ENCODE peak calls at places on chromosomes 1 and 21, in nine cellular contexts. One of them, this sample, is unnamed.

GRCh38 chr1:94110946-94111740 is 9.8 kb downstream of the ABCA4 start:
- DNase-seq in breast epithelium: no peak
- DNase-seq in cardiac muscle cell: no peak
- DNase-seq in H1: no peak
- DNase-seq in pancreas: no peak
- DNase-seq in thoracic aorta: no peak
- DNase-seq in AG04449: no peak
- DNase-seq in cardiac fibroblast: no peak
- DNase-seq in RWPE1: no peak
- DNase-seq in this sample: no peak

GRCh38 chr1:157089789-157090188 is 9.8 kb downstream of the ETV3L start:
- DNase-seq in cardiac muscle cell: no peak
- DNase-seq in thoracic aorta: no peak
- DNase-seq in RWPE1: no peak
- DNase-seq in AG04449: no peak
- DNase-seq in cardiac fibroblast: no peak
- DNase-seq in H1: no peak
- DNase-seq in pancreas: no peak
- DNase-seq in breast epithelium: no peak
- DNase-seq in this sample: no peak

GRCh38 chr1:48006318-48006717 is 9.1 kb upstream of the TRABD2B start:
- DNase-seq in breast epithelium: no peak
- DNase-seq in RWPE1: no peak
- DNase-seq in H1: no peak
- DNase-seq in AG04449: no peak
- DNase-seq in thoracic aorta: no peak
- DNase-seq in pancreas: no peak
- DNase-seq in cardiac muscle cell: peak
- DNase-seq in cardiac fibroblast: no peak
- DNase-seq in this sample: no peak

GRCh38 chr1:216346521-216346920 is 76.7 kb downstream of the USH2A start:
- DNase-seq in cardiac fibroblast: no peak
- DNase-seq in AG04449: no peak
- DNase-seq in RWPE1: no peak
- DNase-seq in cardiac muscle cell: no peak
- DNase-seq in breast epithelium: no peak
- DNase-seq in pancreas: no peak
- DNase-seq in H1: no peak
- DNase-seq in thoracic aorta: no peak
- DNase-seq in this sample: no peak

GRCh38 chr1:26972390-26972789 is 12.1 kb upstream of the KDF1 start:
- DNase-seq in cardiac fibroblast: no peak
- DNase-seq in H1: no peak
- DNase-seq in pancreas: no peak
- DNase-seq in thoracic aorta: no peak
- DNase-seq in RWPE1: no peak
- DNase-seq in AG04449: no peak
- DNase-seq in breast epithelium: no peak
- DNase-seq in cardiac muscle cell: no peak
- DNase-seq in this sample: no peak

GRCh38 chr21:8993943-8994639 is 1527.3 kb upstream of the TPTE start:
- DNase-seq in thoracic aorta: no peak
- DNase-seq in cardiac muscle cell: no peak
- DNase-seq in pancreas: no peak
- DNase-seq in H1: no peak
- DNase-seq in cardiac fibroblast: no peak
- DNase-seq in RWPE1: no peak
- DNase-seq in AG04449: no peak
- DNase-seq in breast epithelium: no peak
- DNase-seq in this sample: no peak

GRCh38 chr21:45949928-45950739 is 31.4 kb upstream of the COL6A1 start:
- DNase-seq in H1: no peak
- DNase-seq in AG04449: no peak
- DNase-seq in breast epithelium: no peak
- DNase-seq in thoracic aorta: no peak
- DNase-seq in pancreas: no peak
- DNase-seq in RWPE1: peak
- DNase-seq in cardiac muscle cell: no peak
- DNase-seq in cardiac fibroblast: no peak
- DNase-seq in this sample: no peak

GRCh38 chr1:156691665-156692408 is 13.5 kb downstream of the CRABP2 start:
- DNase-seq in H1: peak
- DNase-seq in AG04449: no peak
- DNase-seq in cardiac muscle cell: no peak
- DNase-seq in RWPE1: peak
- DNase-seq in pancreas: no peak
- DNase-seq in breast epithelium: no peak
- DNase-seq in thoracic aorta: no peak
- DNase-seq in cardiac fibroblast: no peak
- DNase-seq in this sample: no peak

GRCh38 chr1:237394263-237394662 is 352.3 kb downstream of the RYR2 start:
- DNase-seq in thoracic aorta: no peak
- DNase-seq in AG04449: no peak
- DNase-seq in cardiac muscle cell: no peak
- DNase-seq in RWPE1: peak
- DNase-seq in pancreas: no peak
- DNase-seq in H1: no peak
- DNase-seq in cardiac fibroblast: no peak
- DNase-seq in breast epithelium: no peak
- DNase-seq in this sample: no peak

GRCh38 chr1:114986286-114986685 is 43.3 kb upstream of the TSHB start:
- DNase-seq in AG04449: no peak
- DNase-seq in H1: no peak
- DNase-seq in cardiac muscle cell: no peak
- DNase-seq in breast epithelium: no peak
- DNase-seq in RWPE1: no peak
- DNase-seq in thoracic aorta: no peak
- DNase-seq in cardiac fibroblast: peak
- DNase-seq in pancreas: no peak
- DNase-seq in this sample: no peak

DNA sequence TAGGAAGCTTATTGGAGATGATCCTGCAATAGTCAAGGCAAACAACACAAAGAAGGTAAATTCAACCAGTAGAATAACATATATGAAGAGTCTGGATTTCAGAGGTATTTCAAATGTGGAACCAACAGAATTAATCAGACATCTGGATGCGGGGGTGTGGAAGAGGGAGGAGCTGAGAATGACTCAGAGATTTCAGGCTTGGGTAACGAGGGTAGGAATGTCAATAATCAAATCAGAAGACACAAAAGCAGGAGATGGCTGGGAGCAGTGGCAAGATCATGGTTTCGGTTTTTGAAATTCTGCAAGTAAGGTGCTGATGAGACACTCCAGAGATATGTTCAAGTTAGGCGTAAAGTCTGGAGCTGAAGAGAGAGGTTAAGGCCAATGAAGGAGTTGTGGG is 64.0 kb downstream of the PLPPR5 start:
- DNase-seq in cardiac muscle cell: peak
- DNase-seq in RWPE1: peak
- DNase-seq in pancreas: no peak
- DNase-seq in breast epithelium: no peak
- DNase-seq in AG04449: no peak
- DNase-seq in H1: no peak
- DNase-seq in thoracic aorta: no peak
- DNase-seq in cardiac fibroblast: peak
- DNase-seq in this sample: no peak
- TF ChIP-seq CTCF in cardiac muscle cell: no peak
- TF ChIP-seq CTCF in RWPE1: no peak
- TF ChIP-seq CTCF in pancreas: no peak
- TF ChIP-seq CTCF in breast epithelium: no peak
- TF ChIP-seq CTCF in AG04449: no peak
- TF ChIP-seq CTCF in H1: no peak
- TF ChIP-seq CTCF in thoracic aorta: no peak
- TF ChIP-seq CTCF in cardiac fibroblast: no peak
- TF ChIP-seq CTCF in this sample: no peak

GRCh38 chr1:112298558-112298957 is 97.5 kb upstream of the CTTNBP2NL start:
- DNase-seq in pancreas: no peak
- DNase-seq in breast epithelium: no peak
- DNase-seq in cardiac muscle cell: peak
- DNase-seq in AG04449: peak
- DNase-seq in RWPE1: peak
- DNase-seq in thoracic aorta: no peak
- DNase-seq in cardiac fibroblast: peak
- DNase-seq in H1: peak
- DNase-seq in this sample: peak

GRCh38 chr1:112297536-112297935 is 98.5 kb upstream of the CTTNBP2NL start:
- DNase-seq in cardiac muscle cell: peak
- DNase-seq in AG04449: no peak
- DNase-seq in RWPE1: no peak
- DNase-seq in breast epithelium: no peak
- DNase-seq in thoracic aorta: no peak
- DNase-seq in pancreas: no peak
- DNase-seq in H1: no peak
- DNase-seq in cardiac fibroblast: peak
- DNase-seq in this sample: no peak

DNA sequence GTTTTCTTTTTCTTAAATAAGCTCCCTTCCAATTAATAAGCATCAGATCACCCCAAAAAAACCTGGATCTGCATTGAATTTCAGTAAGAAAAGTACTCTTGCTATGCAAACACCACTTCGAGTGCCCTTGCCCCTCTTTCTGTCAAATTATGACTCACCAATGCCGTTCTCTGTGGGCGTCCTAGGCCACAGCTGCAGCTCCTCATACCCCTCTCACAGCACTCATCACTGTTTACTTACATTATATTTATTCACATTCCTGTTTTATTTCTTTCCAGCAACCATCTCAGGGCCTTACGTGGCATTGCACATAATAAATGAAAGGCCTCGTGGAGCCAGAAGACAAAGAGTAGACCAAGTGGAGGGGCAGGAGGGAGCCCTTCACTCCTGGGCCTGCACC is 99.1 kb upstream of the CTTNBP2NL start:
- DNase-seq in H1: no peak
- DNase-seq in thoracic aorta: no peak
- DNase-seq in cardiac muscle cell: peak
- DNase-seq in RWPE1: no peak
- DNase-seq in breast epithelium: no peak
- DNase-seq in AG04449: no peak
- DNase-seq in pancreas: no peak
- DNase-seq in cardiac fibroblast: no peak
- DNase-seq in this sample: no peak
- TF ChIP-seq CTCF in H1: no peak
- TF ChIP-seq CTCF in thoracic aorta: no peak
- TF ChIP-seq CTCF in cardiac muscle cell: no peak
- TF ChIP-seq CTCF in RWPE1: no peak
- TF ChIP-seq CTCF in breast epithelium: no peak
- TF ChIP-seq CTCF in AG04449: no peak
- TF ChIP-seq CTCF in pancreas: no peak
- TF ChIP-seq CTCF in cardiac fibroblast: no peak
- TF ChIP-seq CTCF in this sample: no peak

GRCh38 chr1:9453375-9454093 is 85.7 kb upstream of the SLC25A33 start:
- DNase-seq in breast epithelium: no peak
- DNase-seq in cardiac fibroblast: no peak
- DNase-seq in H1: no peak
- DNase-seq in pancreas: no peak
- DNase-seq in RWPE1: no peak
- DNase-seq in cardiac muscle cell: no peak
- DNase-seq in thoracic aorta: no peak
- DNase-seq in AG04449: no peak
- DNase-seq in this sample: no peak

GRCh38 chr1:9454494-9455066 is 84.7 kb upstream of the SLC25A33 start:
- DNase-seq in thoracic aorta: no peak
- DNase-seq in cardiac fibroblast: no peak
- DNase-seq in pancreas: no peak
- DNase-seq in AG04449: no peak
- DNase-seq in H1: no peak
- DNase-seq in RWPE1: no peak
- DNase-seq in cardiac muscle cell: no peak
- DNase-seq in breast epithelium: no peak
- DNase-seq in this sample: no peak

GRCh38 chr1:9454094-9454418 is 85.2 kb upstream of the SLC25A33 start:
- DNase-seq in AG04449: no peak
- DNase-seq in pancreas: no peak
- DNase-seq in breast epithelium: no peak
- DNase-seq in cardiac fibroblast: no peak
- DNase-seq in RWPE1: no peak
- DNase-seq in H1: no peak
- DNase-seq in cardiac muscle cell: no peak
- DNase-seq in thoracic aorta: no peak
- DNase-seq in this sample: no peak

GRCh38 chr1:9456833-9457232 is 82.4 kb upstream of the SLC25A33 start:
- DNase-seq in H1: no peak
- DNase-seq in cardiac fibroblast: no peak
- DNase-seq in thoracic aorta: no peak
- DNase-seq in breast epithelium: no peak
- DNase-seq in AG04449: no peak
- DNase-seq in pancreas: no peak
- DNase-seq in RWPE1: no peak
- DNase-seq in cardiac muscle cell: no peak
- DNase-seq in this sample: no peak

GRCh38 chr1:9455487-9456237 is 83.6 kb upstream of the SLC25A33 start:
- DNase-seq in H1: peak
- DNase-seq in cardiac muscle cell: peak
- DNase-seq in AG04449: no peak
- DNase-seq in breast epithelium: no peak
- DNase-seq in pancreas: peak
- DNase-seq in RWPE1: peak
- DNase-seq in cardiac fibroblast: peak
- DNase-seq in thoracic aorta: no peak
- DNase-seq in this sample: no peak
- TF ChIP-seq CTCF in H1: peak
- TF ChIP-seq CTCF in cardiac muscle cell: peak
- TF ChIP-seq CTCF in AG04449: peak
- TF ChIP-seq CTCF in breast epithelium: no peak
- TF ChIP-seq CTCF in pancreas: peak
- TF ChIP-seq CTCF in RWPE1: peak
- TF ChIP-seq CTCF in cardiac fibroblast: peak
- TF ChIP-seq CTCF in thoracic aorta: peak
- TF ChIP-seq CTCF in this sample: no peak

GRCh38 chr1:224617410-224618361 is 1.6 kb downstream of the CNIH3 start:
- DNase-seq in breast epithelium: no peak
- DNase-seq in H1: peak
- DNase-seq in AG04449: no peak
- DNase-seq in cardiac fibroblast: no peak
- DNase-seq in thoracic aorta: no peak
- DNase-seq in pancreas: no peak
- DNase-seq in RWPE1: no peak
- DNase-seq in cardiac muscle cell: no peak
- DNase-seq in this sample: no peak

GRCh38 chr1:224616761-224617409 is 768 bp downstream of the CNIH3 start:
- DNase-seq in AG04449: no peak
- DNase-seq in H1: peak
- DNase-seq in cardiac fibroblast: no peak
- DNase-seq in RWPE1: no peak
- DNase-seq in breast epithelium: no peak
- DNase-seq in cardiac muscle cell: no peak
- DNase-seq in pancreas: no peak
- DNase-seq in thoracic aorta: no peak
- DNase-seq in this sample: no peak

GRCh38 chr1:224619209-224619608 is 3.1 kb downstream of the CNIH3 start:
- DNase-seq in AG04449: no peak
- DNase-seq in RWPE1: no peak
- DNase-seq in cardiac muscle cell: no peak
- DNase-seq in cardiac fibroblast: no peak
- DNase-seq in H1: no peak
- DNase-seq in pancreas: no peak
- DNase-seq in breast epithelium: no peak
- DNase-seq in thoracic aorta: no peak
- DNase-seq in this sample: no peak

GRCh38 chr1:224613486-224613885 is 2.6 kb upstream of the CNIH3 start:
- DNase-seq in RWPE1: no peak
- DNase-seq in AG04449: no peak
- DNase-seq in pancreas: no peak
- DNase-seq in H1: no peak
- DNase-seq in breast epithelium: no peak
- DNase-seq in cardiac fibroblast: no peak
- DNase-seq in cardiac muscle cell: no peak
- DNase-seq in thoracic aorta: no peak
- DNase-seq in this sample: no peak

GRCh38 chr1:224615861-224616760 is at the start of gene CNIH3:
- DNase-seq in cardiac fibroblast: peak
- DNase-seq in pancreas: peak
- DNase-seq in cardiac muscle cell: peak
- DNase-seq in thoracic aorta: no peak
- DNase-seq in breast epithelium: no peak
- DNase-seq in H1: peak
- DNase-seq in RWPE1: peak
- DNase-seq in AG04449: no peak
- DNase-seq in this sample: no peak
- TF ChIP-seq CTCF in cardiac fibroblast: no peak
- TF ChIP-seq CTCF in pancreas: no peak
- TF ChIP-seq CTCF in cardiac muscle cell: no peak
- TF ChIP-seq CTCF in thoracic aorta: no peak
- TF ChIP-seq CTCF in breast epithelium: no peak
- TF ChIP-seq CTCF in H1: no peak
- TF ChIP-seq CTCF in RWPE1: no peak
- TF ChIP-seq CTCF in AG04449: no peak
- TF ChIP-seq CTCF in this sample: no peak

This sample was measured in omental fat pad.